ENCODE peak calls at places on chromosome 12, in four cellular contexts. H, B, M and Z are unnamed samples.

GRCh38 chr12:88399811-88400210 is 180.5 kb downstream of the KITLG start:
- DNase-seq in H (no peak), B (no peak), M (no peak), Z (no peak)

GRCh38 chr12:94071258-94071657 is 77.1 kb upstream of the PLXNC1 start:
- DNase-seq in H (no peak), B (no peak), M (no peak), Z (no peak)

GRCh38 chr12:132489078-132489601 is 811 bp upstream of the FBRSL1 start:
- DNase-seq in H (no peak), B (peak; percentile 91), M (no peak), Z (no peak)

GRCh38 chr12:122026706-122027328 is 5.1 kb downstream of the BCL7A start:
- DNase-seq in H (no peak), B (no peak), M (no peak), Z (no peak)

GRCh38 chr12:14261861-14262260 is 103.6 kb upstream of the ATF7IP start:
- DNase-seq in H (no peak), B (no peak), M (no peak), Z (no peak)

GRCh38 chr12:95368931-95369330 is 105.0 kb upstream of the METAP2 start:
- DNase-seq in H (no peak), B (no peak), M (no peak), Z (no peak)

GRCh38 chr12:63294327-63294632 is 143.3 kb upstream of the AVPR1A start:
- DNase-seq in H (peak; percentile 58), B (no peak), M (no peak), Z (no peak)

GRCh38 chr12:22271036-22271435 is 63.5 kb downstream of the ST8SIA1 start:
- DNase-seq in H (no peak), B (no peak), M (no peak), Z (no peak)

GRCh38 chr12:7079826-7080125 is 12.5 kb downstream of the C1R start:
- DNase-seq in H (no peak), B (no peak), M (no peak), Z (no peak)

GRCh38 chr12:15721716-15722115 is 67.5 kb downstream of the EPS8 start:
- DNase-seq in H (no peak), B (no peak), M (no peak), Z (no peak)

GRCh38 chr12:19550626-19551025 is 111.3 kb downstream of the AEBP2 start:
- DNase-seq in H (no peak), B (no peak), M (no peak), Z (no peak)

GRCh38 chr12:51441583-51441982 is 17.0 kb downstream of the SLC4A8 start:
- DNase-seq in H (no peak), B (no peak), M (no peak), Z (no peak)

GRCh38 chr12:57342207-57342691 is 88.6 kb downstream of the R3HDM2 start:
- DNase-seq in H (no peak), B (peak; percentile 30), M (no peak), Z (peak; percentile 9)

GRCh38 chr12:70983692-70984091 is 63.2 kb upstream of the PTPRR start:
- DNase-seq in H (no peak), B (no peak), M (no peak), Z (peak; percentile 16)

GRCh38 chr12:10027311-10028099 is 3.0 kb upstream of the CLEC9A start:
- DNase-seq in H (no peak), B (no peak), M (no peak), Z (no peak)

GRCh38 chr12:117468016-117468415 is 106.6 kb upstream of the NOS1 start:
- DNase-seq in H (no peak), B (no peak), M (no peak), Z (no peak)

GRCh38 chr12:13947237-13947945 is 34.0 kb downstream of the GRIN2B start:
- DNase-seq in H (no peak), B (no peak), M (no peak), Z (no peak)

GRCh38 chr12:129877383-129877782 is 26.4 kb downstream of the TMEM132D start:
- DNase-seq in H (no peak), B (no peak), M (no peak), Z (no peak)

GRCh38 chr12:69935651-69936100 is 110.6 kb downstream of the MYRFL start:
- DNase-seq in H (no peak), B (no peak), M (no peak), Z (no peak)

GRCh38 chr12:117491711-117492110 is 130.3 kb upstream of the NOS1 start:
- DNase-seq in H (no peak), B (no peak), M (no peak), Z (no peak)

GRCh38 chr12:52050771-52051541 is at the start of gene NR4A1:
- DNase-seq in H (peak; percentile 87), B (peak; percentile 96), M (peak; percentile 88), Z (no peak)

GRCh38 chr12:53623986-53624385 is 2.2 kb downstream of the ATF7 start:
- DNase-seq in H (no peak), B (no peak), M (no peak), Z (no peak)

GRCh38 chr12:64522316-64522715 is 70.4 kb downstream of the TBK1 start:
- DNase-seq in H (no peak), B (no peak), M (no peak), Z (no peak)

GRCh38 chr12:89872922-89873630 is 164.4 kb upstream of the ATP2B1 start:
- DNase-seq in H (no peak), B (no peak), M (no peak), Z (no peak)

GRCh38 chr12:128662106-128662505 is 161.7 kb downstream of the SLC15A4 start:
- DNase-seq in H (no peak), B (no peak), M (no peak), Z (no peak)

GRCh38 chr12:119235352-119235751 is 56.6 kb downstream of the HSPB8 start:
- DNase-seq in H (no peak), B (no peak), M (no peak), Z (no peak)

GRCh38 chr12:109743076-109743910 is 29.7 kb downstream of the FAM222A start:
- DNase-seq in H (no peak), B (peak; percentile 69), M (no peak), Z (no peak)

GRCh38 chr12:64099430-64099829 is 122.7 kb downstream of the KICS2 start:
- DNase-seq in H (peak; percentile 27), B (no peak), M (no peak), Z (no peak)

GRCh38 chr12:109997393-109997792 is 1.2 kb upstream of the GIT2 start:
- DNase-seq in H (no peak), B (no peak), M (no peak), Z (no peak)

GRCh38 chr12:68012712-68013111 is 23.5 kb downstream of the IFNG-AS1 start:
- DNase-seq in H (no peak), B (no peak), M (no peak), Z (no peak)

GRCh38 chr12:94459773-94460593 is at the start of gene CEP83:
- DNase-seq in H (peak; percentile 82), B (peak; percentile 100), M (peak; percentile 97), Z (peak; percentile 67)

GRCh38 chr12:88726806-88727722 is 146.8 kb upstream of the KITLG start:
- DNase-seq in H (no peak), B (no peak), M (no peak), Z (no peak)

GRCh38 chr12:65685514-65685913 is 138.8 kb upstream of the HMGA2 start:
- DNase-seq in H (peak; percentile 29), B (no peak), M (no peak), Z (peak; percentile 20)

GRCh38 chr12:101685121-101685520 is 12.3 kb upstream of the CHPT1 start:
- DNase-seq in H (no peak), B (no peak), M (no peak), Z (no peak)

GRCh38 chr12:101680647-101681046 is 16.8 kb upstream of the CHPT1 start:
- DNase-seq in H (no peak), B (no peak), M (no peak), Z (no peak)

GRCh38 chr12:101691697-101692096 is 5.7 kb upstream of the CHPT1 start:
- DNase-seq in H (no peak), B (no peak), M (no peak), Z (no peak)

GRCh38 chr12:101690544-101691118 is 6.8 kb upstream of the CHPT1 start:
- DNase-seq in H (no peak), B (no peak), M (no peak), Z (no peak)

GRCh38 chr12:101686176-101686575 is 11.3 kb upstream of the CHPT1 start:
- DNase-seq in H (no peak), B (no peak), M (no peak), Z (no peak)
- H3K36me3 ChIP-seq in H (no peaks in the 10 kb centered on the region), B (no peaks in the 10 kb centered on the region), M (no peaks in the 10 kb centered on the region), Z (no peaks in the 10 kb centered on the region)

GRCh38 chr12:46938071-46938678 is 112.4 kb upstream of the SLC38A4 start:
- DNase-seq in H (no peak), B (no peak), M (no peak), Z (no peak)

GRCh38 chr12:46933947-46934346 is 108.2 kb upstream of the SLC38A4 start:
- DNase-seq in H (no peak), B (no peak), M (peak; percentile 40), Z (no peak)

GRCh38 chr12:46936042-46936441 is 110.2 kb upstream of the SLC38A4 start:
- DNase-seq in H (no peak), B (no peak), M (no peak), Z (no peak)

GRCh38 chr12:46934374-46935111 is 108.7 kb upstream of the SLC38A4 start:
- DNase-seq in H (no peak), B (no peak), M (no peak), Z (no peak)

GRCh38 chr12:46935448-46935847 is 109.7 kb upstream of the SLC38A4 start:
- DNase-seq in H (no peak), B (no peak), M (no peak), Z (no peak)
- H3K4me3 ChIP-seq in H (no peak overlapping the region), B (no peak overlapping the region), M (no peak overlapping the region), Z (no peak overlapping the region)

GRCh38 chr12:639566-639965 is 23.7 kb downstream of the NINJ2 start:
- DNase-seq in H (no peak), B (no peak), M (no peak), Z (no peak)

GRCh38 chr12:642633-643477 is 20.4 kb downstream of the NINJ2 start:
- DNase-seq in H (no peak), B (peak; percentile 96), M (peak; percentile 84), Z (no peak)

GRCh38 chr12:636632-637031 is 26.6 kb downstream of the NINJ2 start:
- DNase-seq in H (no peak), B (no peak), M (no peak), Z (no peak)

GRCh38 chr12:638948-639557 is 24.2 kb downstream of the NINJ2 start:
- DNase-seq in H (no peak), B (no peak), M (no peak), Z (no peak)

DNA sequence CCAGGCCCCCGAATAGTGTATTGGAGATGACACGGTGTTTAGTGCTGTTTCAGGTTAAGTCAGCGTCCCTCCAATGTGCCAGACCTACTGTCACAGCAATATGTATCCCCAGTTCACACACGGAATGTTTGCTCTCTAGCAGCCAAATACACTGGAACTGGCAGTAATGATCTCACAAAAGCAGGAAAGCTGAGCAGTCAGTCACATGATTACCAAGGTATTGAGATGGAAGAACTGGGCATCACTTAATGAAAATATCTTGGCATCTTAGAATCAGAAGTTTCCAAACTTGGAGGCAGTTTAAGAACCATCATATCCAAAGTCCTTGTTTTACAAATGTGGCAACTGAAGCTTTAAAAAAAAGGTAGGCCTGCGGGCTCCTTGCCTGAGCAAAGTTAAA is 23.3 kb downstream of the NINJ2 start:
- DNase-seq in H (no peak), B (no peak), M (no peak), Z (no peak)
- H3K27ac ChIP-seq in H (no peak overlapping the region), B (peak overlapping the region; percentile 100), M (no peak overlapping the region), Z (no peak overlapping the region)

DNA sequence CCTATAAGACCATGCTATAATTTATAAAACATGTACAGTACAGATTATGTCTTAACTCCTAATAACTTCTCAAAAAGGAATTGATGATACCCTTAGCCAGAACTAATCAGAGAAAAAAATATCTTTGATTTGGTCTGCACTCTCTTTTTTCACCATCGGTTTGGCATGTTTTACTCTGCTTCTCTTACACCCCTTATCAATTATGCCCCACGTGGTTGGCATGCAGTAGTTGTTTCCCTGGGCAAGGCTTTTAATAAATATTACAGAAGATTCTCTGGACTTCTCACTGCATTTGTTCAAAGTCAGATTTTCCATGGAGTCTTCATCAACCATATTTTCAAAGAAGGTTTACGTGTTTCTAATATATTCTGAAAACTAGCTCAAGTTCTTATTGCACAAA is 167.4 kb upstream of the LRIG3 start:
- DNase-seq in H (no peak), B (no peak), M (no peak), Z (no peak)
- H3K36me3 ChIP-seq in H (no peaks in the 10 kb centered on the region), B (no peaks in the 10 kb centered on the region), M (no peaks in the 10 kb centered on the region), Z (no peaks in the 10 kb centered on the region)